ENCODE peak calls at places on chromosomes 13 and 19, in eight cellular contexts. One of them, this sample, is unnamed.
A peak's percentile ranks its signal among the peaks of the same experiment; 100 is the strongest.

GRCh38 chr13:107743983-107744382 is 471.4 kb downstream of the LIG4 start:
- DNase-seq in transverse colon: no peak
- DNase-seq in breast epithelium: no peak
- DNase-seq in neural progenitor cell: peak; percentile 17
- DNase-seq in Peyer's patch: no peak
- DNase-seq in stomach: no peak
- DNase-seq in pancreas: no peak
- DNase-seq in neuronal stem cell: no peak
- DNase-seq in this sample: no peak

GRCh38 chr19:52351512-52351911 is 15.5 kb downstream of the ZNF610 start:
- DNase-seq in transverse colon: no peak
- DNase-seq in breast epithelium: no peak
- DNase-seq in neural progenitor cell: peak; percentile 64
- DNase-seq in Peyer's patch: no peak
- DNase-seq in stomach: no peak
- DNase-seq in pancreas: no peak
- DNase-seq in neuronal stem cell: no peak
- DNase-seq in this sample: no peak

GRCh38 chr13:79988573-79988972 is 352.4 kb downstream of the SPRY2 start:
- DNase-seq in transverse colon: peak; percentile 51
- DNase-seq in breast epithelium: no peak
- DNase-seq in neural progenitor cell: no peak
- DNase-seq in Peyer's patch: no peak
- DNase-seq in stomach: peak; percentile 37
- DNase-seq in pancreas: no peak
- DNase-seq in neuronal stem cell: no peak
- DNase-seq in this sample: no peak

GRCh38 chr19:40646564-40647254 is 43.7 kb downstream of the NUMBL start:
- DNase-seq in transverse colon: no peak
- DNase-seq in breast epithelium: no peak
- DNase-seq in neural progenitor cell: no peak
- DNase-seq in Peyer's patch: no peak
- DNase-seq in stomach: no peak
- DNase-seq in pancreas: no peak
- DNase-seq in neuronal stem cell: no peak
- DNase-seq in this sample: no peak

GRCh38 chr19:31314849-31315620 is 34.2 kb downstream of the TSHZ3 start:
- DNase-seq in transverse colon: no peak
- DNase-seq in breast epithelium: no peak
- DNase-seq in neural progenitor cell: peak; percentile 56
- DNase-seq in Peyer's patch: no peak
- DNase-seq in stomach: no peak
- DNase-seq in pancreas: no peak
- DNase-seq in neuronal stem cell: no peak
- DNase-seq in this sample: no peak

GRCh38 chr19:44072543-44073401 is 813 bp downstream of the ZNF284 start:
- DNase-seq in transverse colon: no peak
- DNase-seq in breast epithelium: no peak
- DNase-seq in neural progenitor cell: no peak
- DNase-seq in Peyer's patch: no peak
- DNase-seq in stomach: no peak
- DNase-seq in pancreas: no peak
- DNase-seq in neuronal stem cell: no peak
- DNase-seq in this sample: no peak

GRCh38 chr13:67402546-67402945 is 172.4 kb upstream of the PCDH9 start:
- DNase-seq in transverse colon: no peak
- DNase-seq in breast epithelium: no peak
- DNase-seq in neural progenitor cell: no peak
- DNase-seq in Peyer's patch: no peak
- DNase-seq in stomach: no peak
- DNase-seq in pancreas: no peak
- DNase-seq in neuronal stem cell: no peak
- DNase-seq in this sample: no peak

GRCh38 chr19:42634409-42635232 is 39.9 kb upstream of the CEACAM8 start:
- DNase-seq in transverse colon: peak; percentile 12
- DNase-seq in breast epithelium: no peak
- DNase-seq in neural progenitor cell: peak; percentile 2
- DNase-seq in Peyer's patch: no peak
- DNase-seq in stomach: peak; percentile 44
- DNase-seq in pancreas: peak; percentile 35
- DNase-seq in neuronal stem cell: no peak
- DNase-seq in this sample: peak; percentile 49

DNA sequence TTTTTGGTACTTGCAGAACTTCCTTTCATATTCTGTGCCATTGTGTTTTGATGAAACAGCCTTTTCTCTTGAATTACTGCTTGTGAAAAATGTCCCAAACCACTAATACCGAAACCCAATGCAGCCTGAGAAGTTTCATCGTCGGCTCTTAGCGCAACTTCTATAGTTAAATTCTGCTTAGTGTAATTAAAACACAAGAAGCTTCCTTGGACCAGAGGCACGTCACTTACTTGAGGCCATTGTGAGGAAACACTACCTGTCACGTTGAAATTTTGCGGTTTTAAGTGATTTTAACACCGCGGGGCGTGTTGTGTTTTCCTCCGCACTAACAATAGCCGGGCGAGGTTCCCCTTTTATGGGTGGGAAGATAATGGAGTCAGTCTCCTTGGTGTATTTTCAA is 70.9 kb downstream of the GGACT start:
- DNase-seq in transverse colon: no peak
- DNase-seq in breast epithelium: no peak
- DNase-seq in neural progenitor cell: no peak
- DNase-seq in Peyer's patch: no peak
- DNase-seq in stomach: no peak
- DNase-seq in pancreas: no peak
- DNase-seq in neuronal stem cell: no peak
- DNase-seq in this sample: no peak
- H3K27ac ChIP-seq in transverse colon: peak overlapping the region; percentile 69
- H3K27ac ChIP-seq in breast epithelium: no peak overlapping the region
- H3K27ac ChIP-seq in neural progenitor cell: no peak overlapping the region
- H3K27ac ChIP-seq in Peyer's patch: no peak overlapping the region
- H3K27ac ChIP-seq in stomach: peak overlapping the region; percentile 9
- H3K27ac ChIP-seq in pancreas: peak overlapping the region; percentile 44
- H3K27ac ChIP-seq in neuronal stem cell: no peak overlapping the region
- H3K27ac ChIP-seq in this sample: no peak overlapping the region

DNA sequence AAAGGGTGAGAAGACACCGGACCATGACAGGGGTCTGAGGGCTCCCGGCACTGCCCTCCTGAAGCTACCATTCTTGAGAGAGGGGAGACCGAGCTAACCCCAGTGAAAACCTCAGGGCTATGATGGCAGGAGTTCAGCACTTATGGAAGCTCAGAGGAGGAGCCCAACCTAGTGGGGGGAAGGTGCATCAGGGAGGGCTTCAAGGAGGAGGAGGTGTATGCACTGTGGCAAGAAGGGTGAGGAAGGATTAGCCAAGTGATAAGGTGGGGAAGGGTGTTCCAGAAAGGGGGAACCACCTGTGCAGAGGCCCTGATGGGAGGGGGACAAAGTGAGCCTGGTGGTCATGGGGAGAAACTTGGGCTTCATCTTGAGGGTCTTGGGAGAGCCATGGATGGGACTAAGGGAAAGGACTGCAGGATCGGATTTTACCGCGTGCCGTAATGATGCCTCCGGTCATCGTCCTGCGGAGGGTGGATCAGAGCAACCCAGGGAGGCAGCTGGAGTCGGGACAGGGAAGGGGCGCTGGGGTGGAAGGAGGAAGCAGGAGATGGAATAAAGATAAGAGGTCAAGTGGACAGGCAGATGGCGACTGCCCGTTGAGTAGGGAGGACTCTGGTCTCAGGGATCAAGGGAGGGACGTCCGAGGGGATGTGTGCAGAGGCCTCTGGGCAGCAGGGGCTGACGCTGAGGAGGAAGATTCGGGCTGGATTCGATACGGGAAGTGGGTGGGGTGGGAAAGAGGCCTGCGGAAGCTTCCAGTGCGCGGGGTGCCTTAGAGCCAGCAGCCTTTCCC is 13.3 kb upstream of the PSMD8 start:
- DNase-seq in transverse colon: no peak
- DNase-seq in breast epithelium: no peak
- DNase-seq in neural progenitor cell: peak; percentile 21
- DNase-seq in Peyer's patch: no peak
- DNase-seq in stomach: no peak
- DNase-seq in pancreas: no peak
- DNase-seq in neuronal stem cell: no peak
- DNase-seq in this sample: no peak
- H3K4me3 ChIP-seq in transverse colon: peak overlapping the region; percentile 52
- H3K4me3 ChIP-seq in breast epithelium: peak overlapping the region; percentile 53
- H3K4me3 ChIP-seq in neural progenitor cell: peak overlapping the region; percentile 67
- H3K4me3 ChIP-seq in Peyer's patch: peak overlapping the region; percentile 32
- H3K4me3 ChIP-seq in stomach: peak overlapping the region; percentile 55
- H3K4me3 ChIP-seq in pancreas: peak overlapping the region; percentile 76
- H3K4me3 ChIP-seq in neuronal stem cell: peak overlapping the region; percentile 80
- H3K4me3 ChIP-seq in this sample: peak overlapping the region; percentile 60

DNA sequence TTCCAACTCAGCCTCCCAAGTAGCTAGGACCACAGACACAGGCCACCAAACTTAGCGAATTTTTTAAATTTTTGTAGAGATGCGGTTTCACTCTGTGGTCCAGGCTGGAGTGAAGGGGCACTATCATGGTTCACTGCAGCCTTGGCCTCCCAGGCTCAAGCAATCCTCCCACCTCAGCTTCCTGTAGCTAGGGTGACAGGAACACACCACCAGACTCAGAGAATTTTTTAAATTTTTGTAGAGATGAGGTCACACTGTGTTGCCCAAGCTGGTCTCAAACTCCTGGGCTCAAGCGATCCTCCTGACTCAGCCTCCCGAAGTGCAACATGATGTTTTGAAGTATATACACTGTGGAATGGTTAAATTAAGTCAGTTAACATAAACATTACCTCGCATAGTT is 263.6 kb downstream of the OXGR1 start:
- DNase-seq in transverse colon: no peak
- DNase-seq in breast epithelium: no peak
- DNase-seq in neural progenitor cell: no peak
- DNase-seq in Peyer's patch: no peak
- DNase-seq in stomach: no peak
- DNase-seq in pancreas: no peak
- DNase-seq in neuronal stem cell: no peak
- DNase-seq in this sample: no peak
- H3K4me1 ChIP-seq in transverse colon: no peaks in the 10 kb centered on the region
- H3K4me1 ChIP-seq in breast epithelium: no peaks in the 10 kb centered on the region
- H3K4me1 ChIP-seq in neural progenitor cell: no peaks in the 10 kb centered on the region
- H3K4me1 ChIP-seq in Peyer's patch: no peaks in the 10 kb centered on the region
- H3K4me1 ChIP-seq in stomach: no peaks in the 10 kb centered on the region
- H3K4me1 ChIP-seq in pancreas: no peaks in the 10 kb centered on the region
- H3K4me1 ChIP-seq in neuronal stem cell: no peaks in the 10 kb centered on the region
- H3K4me1 ChIP-seq in this sample: no peaks in the 10 kb centered on the region

GRCh38 chr19:35719402-35720162 is 1.8 kb downstream of the KMT2B start:
- DNase-seq in transverse colon: no peak
- DNase-seq in breast epithelium: no peak
- DNase-seq in neural progenitor cell: no peak
- DNase-seq in Peyer's patch: no peak
- DNase-seq in stomach: no peak
- DNase-seq in pancreas: no peak
- DNase-seq in neuronal stem cell: no peak
- DNase-seq in this sample: no peak
- H3K27ac ChIP-seq in transverse colon: no peak overlapping the region
- H3K27ac ChIP-seq in breast epithelium: peak overlapping the region; percentile 88
- H3K27ac ChIP-seq in neural progenitor cell: no peak overlapping the region
- H3K27ac ChIP-seq in Peyer's patch: no peak overlapping the region
- H3K27ac ChIP-seq in stomach: no peak overlapping the region
- H3K27ac ChIP-seq in pancreas: no peak overlapping the region
- H3K27ac ChIP-seq in neuronal stem cell: no peak overlapping the region
- H3K27ac ChIP-seq in this sample: peak overlapping the region; percentile 91

DNA sequence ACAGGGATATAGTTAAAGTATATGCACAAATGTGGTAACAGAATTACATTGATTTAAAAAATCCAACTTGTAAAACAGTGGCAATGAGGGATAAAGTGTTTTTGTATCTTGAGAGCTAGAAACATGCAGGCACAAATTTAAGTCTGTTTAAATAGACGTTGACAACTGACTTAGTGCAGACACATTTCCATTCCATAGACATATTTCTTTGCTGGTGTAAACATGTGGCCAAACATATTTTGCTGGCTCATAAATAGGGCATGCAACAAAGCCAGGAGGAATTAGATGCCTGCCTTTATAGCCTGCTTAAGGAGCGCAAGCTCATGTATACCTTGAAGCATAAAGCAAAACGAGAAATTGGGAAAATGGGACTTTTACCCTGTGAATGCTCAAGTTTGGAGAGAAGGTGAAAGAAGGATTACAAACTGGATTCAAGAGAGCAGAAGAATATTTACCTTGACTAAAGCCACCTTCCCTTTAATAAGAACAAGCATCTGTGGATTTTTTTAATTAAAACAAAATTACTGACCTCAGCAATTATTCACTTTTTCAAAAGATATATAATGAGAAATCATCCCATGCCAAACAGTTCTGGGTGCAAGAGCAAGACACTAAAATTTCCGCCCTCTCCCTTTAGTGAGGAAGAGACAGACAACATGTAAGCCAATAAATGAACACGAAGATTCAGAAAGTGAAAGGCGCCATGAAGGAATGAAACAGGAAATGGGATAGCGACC is 71.0 kb downstream of the DCT start:
- DNase-seq in transverse colon: no peak
- DNase-seq in breast epithelium: no peak
- DNase-seq in neural progenitor cell: no peak
- DNase-seq in Peyer's patch: no peak
- DNase-seq in stomach: no peak
- DNase-seq in pancreas: no peak
- DNase-seq in neuronal stem cell: no peak
- DNase-seq in this sample: no peak
- H3K4me3 ChIP-seq in transverse colon: no peak overlapping the region
- H3K4me3 ChIP-seq in breast epithelium: no peak overlapping the region
- H3K4me3 ChIP-seq in neural progenitor cell: no peak overlapping the region
- H3K4me3 ChIP-seq in Peyer's patch: no peak overlapping the region
- H3K4me3 ChIP-seq in stomach: no peak overlapping the region
- H3K4me3 ChIP-seq in pancreas: no peak overlapping the region
- H3K4me3 ChIP-seq in neuronal stem cell: no peak overlapping the region
- H3K4me3 ChIP-seq in this sample: no peak overlapping the region

This sample was measured in testis.